ENCODE peak calls at places on chromosomes 6 and 20, in eight cellular contexts. B is HFFc6, M is EH, Z is non-pigmented ciliary epithelial cell, E is NCI-H524, C is left kidney, Q is iris pigment epithelial cell, D is GM20000. S is an unnamed sample.
A peak's percentile ranks its signal among the peaks of the same experiment; 100 is the strongest.

GRCh38 chr20:31698803-31699718 is 23.6 kb downstream of the BCL2L1 start:
- DNase-seq in E (no peak), M (peak; percentile 96), Q (peak; percentile 99), D (peak; percentile 70), C (peak; percentile 44), Z (peak; percentile 96), B (peak; percentile 90), S (no peak)

GRCh38 chr6:3838992-3839867 is 9.9 kb upstream of the FAM50B start:
- DNase-seq in Z (no peak), Q (peak; percentile 57), M (peak; percentile 64), B (peak; percentile 43), D (no peak), E (no peak), C (peak; percentile 67), S (no peak)

GRCh38 chr6:45430590-45431202 is 53.0 kb upstream of the SUPT3H start:
- DNase-seq in D (no peak), B (no peak), E (no peak), Q (no peak), M (no peak), C (peak; percentile 15), Z (no peak), S (no peak)

GRCh38 chr6:3408665-3409064 is 48.2 kb downstream of the SLC22A23 start:
- DNase-seq in B (no peak), M (no peak), E (no peak), Z (no peak), C (no peak), Q (no peak), D (no peak), S (no peak)

GRCh38 chr6:23329091-23329490 is 759.7 kb downstream of the HDGFL1 start:
- DNase-seq in E (peak; percentile 52), D (no peak), Z (no peak), B (no peak), Q (no peak), M (no peak), C (no peak), S (no peak)

GRCh38 chr6:16483315-16483875 is 245.0 kb downstream of the GMPR start:
- DNase-seq in E (no peak), M (no peak), D (no peak), Q (no peak), C (no peak), B (no peak), Z (no peak), S (no peak)

GRCh38 chr6:147879031-147879430 is 370.5 kb downstream of the SAMD5 start:
- DNase-seq in E (no peak), B (no peak), C (no peak), Q (no peak), M (no peak), Z (no peak), D (no peak), S (no peak)

GRCh38 chr6:106870069-106870468 is 104.5 kb downstream of the CD24 start:
- DNase-seq in C (no peak), Q (peak; percentile 75), M (peak; percentile 84), Z (peak; percentile 63), D (no peak), B (peak; percentile 78), E (no peak), S (no peak)

GRCh38 chr20:53582574-53583351 is 10.9 kb downstream of the ZNF217 start:
- DNase-seq in Z (peak; percentile 85), M (peak; percentile 88), Q (peak; percentile 97), B (peak; percentile 91), D (no peak), E (no peak), C (no peak), S (no peak)

GRCh38 chr6:106486236-106486635 is 125.7 kb downstream of the CRYBG1 start:
- DNase-seq in Z (no peak), E (no peak), M (no peak), D (no peak), C (no peak), Q (peak; percentile 85), B (no peak), S (no peak)

GRCh38 chr6:86256615-86257187 is 614.0 kb upstream of the SYNCRIP start:
- DNase-seq in Z (no peak), C (no peak), M (no peak), E (no peak), D (no peak), Q (no peak), B (no peak), S (no peak)

GRCh38 chr6:26338810-26339209 is 26.2 kb upstream of the BTN3A2 start:
- DNase-seq in Z (no peak), C (no peak), Q (no peak), E (no peak), D (no peak), M (no peak), B (no peak), S (no peak)

GRCh38 chr6:139423037-139423698 is 48.7 kb upstream of the CITED2 start:
- DNase-seq in Q (no peak), E (no peak), C (no peak), B (no peak), M (no peak), Z (no peak), D (no peak), S (no peak)

GRCh38 chr6:141398954-141399353 is 733.8 kb upstream of the GJE1 start:
- DNase-seq in D (no peak), M (peak; percentile 10), Z (no peak), B (no peak), Q (no peak), C (no peak), E (no peak), S (no peak)